ENCODE peak calls at places on chromosomes 4 and X, in six cellular contexts. C is mucosa of descending colon, H is astrocyte of the spinal cord, F is HFF-Myc, I is upper lobe of right lung, K is tibial nerve. M is an unnamed sample.

GRCh38 chrX:110322603-110323002 is 4.7 kb upstream of the AMMECR1 start:
- DNase-seq in F (no peak), C (no peak), K (no peak), I (no peak), H (peak), M (no peak)

GRCh38 chrX:28590394-28590793 is 3.1 kb downstream of the IL1RAPL1 start:
- DNase-seq in K (no peak), I (no peak), F (no peak), H (no peak), C (no peak), M (no peak)

GRCh38 chrX:133005038-133005437 is 46.6 kb upstream of the HS6ST2 start:
- DNase-seq in I (no peak), K (no peak), H (peak), F (no peak), C (no peak), M (no peak)

GRCh38 chrX:1330605-1331004 is 6.0 kb upstream of the IL3RA start:
- DNase-seq in H (no peak), I (no peak), C (no peak), F (no peak), K (no peak), M (no peak)

GRCh38 chr4:156771171-156771837 is 200.3 kb downstream of the PDGFC start:
- DNase-seq in C (no peak), K (no peak), I (no peak), H (peak), F (peak), M (no peak)

GRCh38 chr4:40514409-40515025 is 115.1 kb downstream of the RBM47 start:
- DNase-seq in H (no peak), I (no peak), F (no peak), K (no peak), C (peak), M (no peak)

GRCh38 chr4:3387943-3388348 is 53.8 kb upstream of the HGFAC start:
- DNase-seq in I (peak), H (peak), K (peak), F (peak), C (peak), M (no peak)

GRCh38 chr4:81207793-81208192 is 7.2 kb downstream of the PRKG2 start:
- DNase-seq in F (no peak), C (no peak), K (no peak), I (no peak), H (peak), M (no peak)

GRCh38 chrX:53481093-53481492 is 46.9 kb upstream of the HSD17B10 start:
- DNase-seq in I (no peak), K (no peak), F (no peak), H (no peak), C (peak), M (no peak)

GRCh38 chr4:181006509-181007290 is 1236.5 kb upstream of the TENM3 start:
- DNase-seq in C (no peak), I (no peak), K (no peak), F (no peak), H (peak), M (no peak)

GRCh38 chr4:71026086-71026485 is 32.6 kb downstream of the DCK start:
- DNase-seq in I (no peak), F (peak), C (peak), K (no peak), H (peak), M (peak)

GRCh38 chrX:131792789-131793462 is 230.2 kb upstream of the STK26 start:
- DNase-seq in C (no peak), K (no peak), H (peak), I (no peak), F (no peak), M (no peak)

GRCh38 chr4:78876568-78877320 is 62.5 kb downstream of the PAQR3 start:
- DNase-seq in I (no peak), K (no peak), H (no peak), C (no peak), F (no peak), M (no peak)

GRCh38 chrX:136708348-136708747 is 60.4 kb downstream of the CD40LG start:
- DNase-seq in I (no peak), F (no peak), K (no peak), H (peak), C (no peak), M (no peak)
- TF ChIP-seq CTCF in I (peak), F (no peak), K (peak), H (peak), C (no peak), M (peak)

DNA sequence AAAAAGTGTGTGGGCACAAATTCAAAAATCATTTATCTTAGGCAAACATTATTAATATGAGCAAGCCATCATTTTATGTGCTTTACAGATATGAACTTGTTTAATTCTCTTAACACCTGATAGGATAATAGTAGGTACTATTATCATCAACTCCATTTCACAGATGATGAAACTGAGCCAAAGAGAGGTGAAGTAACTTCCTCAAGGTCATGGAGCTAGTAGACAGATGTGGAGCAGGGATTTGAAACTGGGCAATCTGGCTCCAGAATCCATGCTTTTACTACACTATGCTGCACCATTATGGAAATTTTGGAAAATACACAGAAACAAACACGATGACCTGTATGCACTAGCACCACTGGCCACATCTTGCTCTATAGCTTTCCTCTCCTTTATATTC is 1.0 kb upstream of the PIN4 start:
- DNase-seq in I (no peak), K (no peak), C (peak), H (no peak), F (no peak), M (no peak)
- H3K4me3 ChIP-seq in I (peak), K (no peak), C (no peak), H (peak), F (peak), M (peak)

DNA sequence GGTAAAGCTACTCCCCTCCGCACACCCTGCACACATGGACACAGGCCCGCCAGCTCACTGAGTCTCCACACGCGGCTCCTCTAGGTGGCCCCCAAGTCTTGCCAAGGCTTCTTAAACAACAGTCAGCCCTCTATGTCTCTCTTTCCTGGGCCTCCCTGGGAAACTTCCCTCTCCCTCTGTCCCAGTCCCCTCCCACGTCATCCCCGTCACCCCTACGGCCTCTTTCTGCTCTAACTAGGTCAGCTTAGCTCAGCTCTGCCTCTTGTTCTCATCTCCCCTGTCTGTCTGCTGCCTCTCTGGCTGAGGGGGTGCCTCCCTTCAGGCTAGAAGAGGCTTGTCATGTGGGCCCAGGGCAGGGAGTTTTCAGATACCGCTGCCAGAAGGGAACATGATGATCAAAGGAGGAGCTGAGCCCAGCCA is 38.8 kb downstream of the SEPTIN6 start:
- DNase-seq in F (no peak), C (no peak), K (peak), I (no peak), H (peak), M (no peak)
- TF ChIP-seq CTCF in F (no peak), C (no peak), K (no peak), I (no peak), H (peak), M (no peak)

GRCh38 chrX:153689654-153690465 is 2.1 kb downstream of the SLC6A8 start:
- DNase-seq in H (no peak), C (no peak), I (no peak), F (no peak), K (no peak), M (no peak)
- H3K4me3 ChIP-seq in H (peak), C (no peak), I (no peak), F (peak), K (peak), M (peak)

DNA sequence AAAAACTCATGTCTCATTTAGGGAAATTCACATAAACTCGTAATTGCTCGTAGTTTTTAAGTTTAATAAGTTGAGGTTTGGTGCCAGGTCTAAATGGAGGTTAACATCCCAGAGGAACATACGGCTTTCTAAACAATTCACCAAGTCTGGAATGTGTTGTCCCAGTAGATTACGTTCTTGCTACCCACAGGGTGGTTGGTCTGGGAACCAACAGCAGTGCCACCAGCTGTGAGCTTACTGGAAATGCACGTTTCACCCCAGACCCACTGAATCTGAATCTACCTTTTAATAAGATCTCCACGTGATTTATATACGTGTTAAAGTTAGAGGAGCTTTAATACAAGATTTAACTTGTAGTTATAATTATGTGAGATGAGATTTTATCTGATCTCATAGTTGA is 134.3 kb downstream of the BMPR1B start:
- DNase-seq in K (no peak), C (no peak), H (peak), F (no peak), I (no peak), M (no peak)
- TF ChIP-seq CTCF in K (peak), C (no peak), H (peak), F (no peak), I (no peak), M (peak)

DNA sequence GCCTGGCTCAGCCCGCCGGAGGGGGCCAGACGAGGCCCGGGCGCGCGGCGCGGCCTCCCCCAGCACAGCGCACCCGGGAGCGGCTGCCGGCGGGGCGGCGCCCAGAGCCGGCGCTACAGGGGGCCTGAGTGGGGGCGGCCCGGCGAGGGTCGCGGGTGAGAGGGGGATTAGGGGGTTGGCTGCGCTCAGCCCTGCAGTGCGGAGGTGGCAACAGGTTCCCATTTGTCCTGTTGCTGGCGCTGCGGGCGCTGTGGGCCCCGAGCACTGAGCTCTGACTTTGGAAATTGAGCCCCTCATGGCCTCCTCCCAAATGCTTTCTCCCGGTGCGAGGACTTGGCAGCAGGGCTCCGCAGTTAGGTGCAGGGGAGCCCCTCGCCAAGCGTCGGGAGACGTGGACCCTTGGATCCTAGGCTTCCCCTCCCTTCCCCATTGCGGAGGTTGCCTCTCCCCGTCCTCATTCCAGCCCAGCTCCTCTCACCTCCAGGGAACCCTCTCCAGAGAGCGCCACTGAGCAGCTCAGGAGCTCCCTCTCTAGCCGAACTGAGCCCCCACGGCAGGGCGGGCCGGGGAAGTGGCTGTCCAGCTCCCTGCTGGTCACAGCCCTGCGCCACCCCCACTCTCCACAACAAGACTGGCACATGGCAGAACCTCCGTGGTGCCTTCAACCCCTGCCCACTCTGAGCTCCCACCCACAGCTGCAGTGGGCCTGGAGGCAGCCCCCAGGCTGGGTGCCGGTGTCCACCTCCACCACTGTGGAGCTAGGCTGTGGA is 2.5 kb upstream of the DUSP9 start:
- DNase-seq in I (peak), H (no peak), C (no peak), K (no peak), F (no peak), M (no peak)
- H3K4me3 ChIP-seq in I (no peak), H (no peak), C (no peak), K (no peak), F (no peak), M (no peak)

GRCh38 chrX:57367649-57368048 is 81.1 kb downstream of the FAAH2 start:
- DNase-seq in K (peak), C (no peak), F (no peak), H (no peak), I (no peak), M (no peak)
- TF ChIP-seq CTCF in K (no peak), C (no peak), F (no peak), H (no peak), I (no peak), M (no peak)

DNA sequence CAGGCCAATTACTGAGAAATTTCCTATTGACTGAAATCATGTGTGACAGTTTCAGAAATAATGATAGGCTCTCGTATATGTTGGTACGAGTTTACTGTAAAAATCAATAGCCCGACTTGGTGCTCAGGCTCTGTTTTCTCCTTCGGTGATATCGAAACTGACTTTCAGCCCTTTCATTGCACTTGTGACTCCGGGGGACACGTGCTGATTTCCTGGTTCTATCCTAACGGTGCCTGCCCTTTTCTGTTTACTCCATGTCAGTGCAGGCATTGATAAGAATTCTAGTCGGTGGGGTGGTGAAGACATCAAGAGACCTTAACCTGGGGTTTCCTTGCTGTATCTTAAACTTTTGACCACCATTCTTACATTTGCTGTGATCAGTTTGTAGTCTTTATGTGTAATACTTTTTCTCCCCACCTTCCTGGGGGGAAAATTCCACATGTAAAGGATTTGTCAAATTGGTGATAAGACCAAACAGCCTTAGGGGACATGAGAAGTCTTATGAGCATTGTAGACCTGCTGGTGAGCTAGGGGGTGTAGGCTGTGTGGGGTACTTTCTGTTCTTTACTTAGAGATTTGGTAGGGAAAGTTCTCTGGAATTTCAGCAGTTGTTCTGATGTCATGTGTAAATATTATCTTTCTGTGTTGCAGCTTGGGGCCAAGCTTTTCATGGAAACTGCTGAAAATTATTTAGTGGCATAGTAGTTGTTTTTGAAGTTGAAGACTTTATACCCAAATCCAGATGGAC is 52.7 kb downstream of the TMEM131L start:
- DNase-seq in F (no peak), H (peak), C (peak), I (no peak), K (no peak), M (no peak)
- H3K4me3 ChIP-seq in F (no peak), H (no peak), C (no peak), I (peak), K (no peak), M (no peak)

GRCh38 chr4:54614094-54614493 is 43.7 kb upstream of the KIT start:
- DNase-seq in H (no peak), K (no peak), C (no peak), F (no peak), I (no peak), M (no peak)
- TF ChIP-seq CTCF in H (no peak), K (no peak), C (no peak), F (no peak), I (no peak), M (no peak)

GRCh38 chr4:53040459-53040815 is 178.3 kb downstream of the RASL11B start:
- DNase-seq in I (no peak), H (peak), C (no peak), F (no peak), K (no peak), M (no peak)
- H3K4me3 ChIP-seq in I (no peak), H (no peak), C (no peak), F (no peak), K (no peak), M (no peak)